ENCODE peak calls at places on chromosome 1, in six cellular contexts. Q is endothelial cell of umbilical vein; F is AG04450; E is NT2/D1; U is CD8-positive, alpha-beta memory T cell; L is tibial nerve. B is an unnamed sample. For H3K9me3, the result is how much of the 10 kb centered on the place peaks cover.

GRCh38 chr1:228765543-228765942 is 30.3 kb downstream of the RHOU start:
- DNase-seq in Q (no peak), F (no peak), E (no peak), U (peak), L (no peak), B (no peak)

GRCh38 chr1:247548847-247549246 is at the start of gene GCSAML:
- DNase-seq in Q (no peak), F (no peak), E (no peak), U (no peak), L (no peak), B (no peak)

GRCh38 chr1:167054531-167054930 is 35.6 kb downstream of the GPA33 start:
- DNase-seq in Q (no peak), F (no peak), E (no peak), U (no peak), L (no peak), B (no peak)

GRCh38 chr1:183569141-183569540 is 21.1 kb downstream of the NCF2 start:
- DNase-seq in Q (no peak), F (no peak), E (no peak), U (no peak), L (no peak), B (no peak)

GRCh38 chr1:61268546-61269243 is 186.3 kb downstream of the NFIA start:
- DNase-seq in Q (no peak), F (no peak), E (no peak), U (no peak), L (no peak), B (no peak)

GRCh38 chr1:208264469-208265126 is 20.4 kb upstream of the PLXNA2 start:
- DNase-seq in Q (no peak), F (no peak), E (no peak), U (no peak), L (peak), B (no peak)

GRCh38 chr1:25549273-25550154 is 6.1 kb downstream of the LDLRAP1 start:
- DNase-seq in Q (peak), F (no peak), E (no peak), U (peak), L (no peak), B (peak)

GRCh38 chr1:10901091-10901893 is 104.8 kb upstream of the CASZ1 start:
- DNase-seq in Q (no peak), F (no peak), E (no peak), U (no peak), L (no peak), B (no peak)

GRCh38 chr1:234963180-234963903 is 165.3 kb downstream of the TOMM20 start:
- DNase-seq in Q (peak), F (peak), E (no peak), U (peak), L (peak), B (peak)

GRCh38 chr1:110235839-110236682 is 25.9 kb downstream of the KCNC4 start:
- DNase-seq in Q (peak), F (peak), E (no peak), U (no peak), L (no peak), B (no peak)

GRCh38 chr1:56496861-56497772 is 82.2 kb downstream of the PLPP3 start:
- DNase-seq in Q (peak), F (no peak), E (no peak), U (no peak), L (no peak), B (no peak)

GRCh38 chr1:25724986-25725385 is 75.0 kb upstream of the SELENON start:
- DNase-seq in Q (no peak), F (no peak), E (peak), U (no peak), L (no peak), B (no peak)

GRCh38 chr1:20328201-20328600 is 37.5 kb downstream of the VWA5B1 start:
- DNase-seq in Q (no peak), F (no peak), E (no peak), U (no peak), L (no peak), B (no peak)

GRCh38 chr1:167966050-167966449 is 29.2 kb upstream of the MPC2 start:
- DNase-seq in Q (no peak), F (no peak), E (no peak), U (no peak), L (no peak), B (no peak)

GRCh38 chr1:8663915-8664331 is 153.5 kb downstream of the RERE start:
- DNase-seq in Q (no peak), F (no peak), E (no peak), U (no peak), L (peak), B (no peak)

GRCh38 chr1:206905295-206906164 is 8.3 kb downstream of the IL24 start:
- DNase-seq in Q (no peak), F (peak), E (no peak), U (no peak), L (no peak), B (no peak)

GRCh38 chr1:143574891-143575520 is 396.8 kb downstream of the FAM72C start:
- DNase-seq in Q (no peak), F (no peak), E (no peak), U (no peak), L (no peak), B (no peak)
- H3K9me3 ChIP-seq in Q (under half), F (under half), E (under half), U (under half), L (under half), B (under half)

DNA sequence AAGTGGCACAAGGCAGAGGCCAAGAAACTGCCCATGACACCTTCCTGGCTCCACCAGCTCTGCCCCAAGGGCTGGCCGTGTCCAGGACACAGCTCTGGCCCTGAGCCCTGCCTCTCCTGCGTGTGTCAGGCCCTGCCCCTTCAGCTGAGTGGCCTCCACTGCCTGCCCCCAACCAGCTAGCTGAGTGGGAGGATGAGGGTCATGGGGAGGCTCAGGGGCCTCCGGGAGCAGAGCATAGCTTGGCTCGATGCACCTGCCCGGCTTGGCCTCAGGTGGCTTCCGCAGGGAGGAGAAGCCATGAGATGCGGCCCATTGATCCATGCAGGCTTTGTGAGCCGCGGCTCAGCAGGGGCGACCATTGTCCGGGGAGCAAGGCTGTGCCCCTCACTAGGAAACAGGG is 108.7 kb upstream of the TTC34 start:
- DNase-seq in Q (no peak), F (no peak), E (no peak), U (no peak), L (no peak), B (no peak)
- H3K9me3 ChIP-seq in Q (under half), F (half or more), E (under half), U (under half), L (under half), B (under half)

GRCh38 chr1:54138994-54139393 is 13.8 kb downstream of the CDCP2 start:
- DNase-seq in Q (no peak), F (no peak), E (no peak), U (no peak), L (no peak), B (no peak)
- H3K9me3 ChIP-seq in Q (under half), F (under half), E (under half), U (under half), L (under half), B (under half)

DNA sequence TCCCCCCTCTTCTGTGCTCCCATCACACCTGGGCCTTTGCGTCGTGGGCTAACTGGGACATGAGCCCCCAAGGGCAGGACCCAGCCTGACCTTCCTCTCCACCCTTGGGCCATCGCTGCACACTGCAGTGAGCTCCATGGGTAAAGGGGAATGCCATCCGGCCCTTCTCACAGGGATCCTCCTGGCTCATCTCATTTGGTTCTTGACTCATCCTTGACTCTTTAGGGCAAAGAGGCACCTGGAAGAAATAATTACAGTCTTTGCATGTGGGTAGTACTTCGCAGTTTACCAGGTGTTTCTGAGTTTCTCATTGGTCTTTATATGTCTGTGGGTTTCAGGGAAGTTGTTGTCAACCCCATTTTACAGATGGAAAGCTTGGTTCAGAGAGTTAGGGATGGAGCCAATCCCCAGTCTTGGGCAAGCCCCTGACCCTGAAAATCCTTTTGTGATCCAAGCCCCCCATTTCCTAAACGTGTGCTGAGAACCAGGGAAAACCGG is 59.3 kb upstream of the ID3 start:
- DNase-seq in Q (no peak), F (no peak), E (no peak), U (no peak), L (no peak), B (no peak)
- H3K9me3 ChIP-seq in Q (under half), F (under half), E (under half), U (under half), L (under half), B (under half)

GRCh38 chr1:79688932-79689331 is 682.4 kb upstream of the ADGRL4 start:
- DNase-seq in Q (no peak), F (no peak), E (no peak), U (no peak), L (no peak), B (no peak)

GRCh38 chr1:79694241-79694640 is 687.7 kb upstream of the ADGRL4 start:
- DNase-seq in Q (no peak), F (no peak), E (no peak), U (no peak), L (no peak), B (no peak)

GRCh38 chr1:79695133-79695532 is 688.6 kb upstream of the ADGRL4 start:
- DNase-seq in Q (no peak), F (no peak), E (no peak), U (no peak), L (no peak), B (no peak)

DNA sequence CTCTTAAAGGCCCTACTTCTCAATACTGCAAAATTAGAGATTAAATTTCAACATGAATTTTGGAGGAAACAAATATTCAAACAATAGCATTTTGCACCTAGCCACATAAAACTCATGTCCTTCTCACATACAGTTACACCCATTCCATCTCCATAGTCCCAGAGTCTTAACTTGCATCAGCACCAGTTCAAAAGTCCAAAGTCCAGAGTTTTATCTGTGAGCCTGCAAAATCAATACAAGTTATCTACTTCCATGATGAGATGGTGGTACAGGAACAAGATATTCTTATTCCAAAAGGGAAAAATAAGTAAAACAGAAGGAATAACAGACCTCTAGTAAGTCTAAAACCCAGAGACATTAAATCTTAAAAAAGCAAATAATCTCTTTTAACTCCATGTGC is 686.0 kb upstream of the ADGRL4 start:
- DNase-seq in Q (no peak), F (no peak), E (no peak), U (no peak), L (no peak), B (no peak)
- H3K9me3 ChIP-seq in Q (under half), F (under half), E (under half), U (under half), L (under half), B (under half)

DNA sequence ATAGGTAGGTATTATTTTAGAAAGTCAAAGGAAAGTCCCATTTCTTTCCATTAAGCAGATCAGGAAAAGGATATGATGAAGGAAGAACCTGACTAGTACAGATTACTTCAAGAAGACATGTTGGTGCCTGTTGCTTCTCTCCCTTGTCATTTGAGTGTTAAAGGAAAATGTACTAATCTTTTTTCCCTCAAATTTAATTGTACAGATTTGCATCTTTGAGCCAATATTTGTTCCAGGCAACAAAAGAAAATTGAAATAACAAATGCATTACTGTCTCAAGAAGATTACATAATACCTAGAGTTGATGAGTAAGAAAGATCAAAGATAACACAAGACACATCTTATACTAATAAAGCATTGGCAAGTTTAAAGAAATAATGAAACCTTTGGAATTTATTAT is 566.9 kb upstream of the ZP4 start:
- DNase-seq in Q (no peak), F (no peak), E (no peak), U (no peak), L (no peak), B (no peak)
- H3K9me3 ChIP-seq in Q (under half), F (under half), E (under half), U (under half), L (under half), B (under half)